ENCODE peak calls at places on chromosomes 16 and 17, in ten cellular contexts. One of them, this sample, is unnamed.

GRCh38 chr17:31260151-31260550 is 36.9 kb downstream of the OMG start:
- DNase-seq in lower lobe of right lung: no peak
- DNase-seq in pancreas: no peak
- DNase-seq in PC-3: no peak
- DNase-seq in cardiac muscle cell: no peak
- DNase-seq in AG04450: no peak
- DNase-seq in ascending aorta: no peak
- DNase-seq in psoas muscle: no peak
- DNase-seq in neural progenitor cell: no peak
- DNase-seq in esophagus squamous epithelium: no peak
- DNase-seq in this sample: no peak

GRCh38 chr16:79847101-79847500 is 246.6 kb upstream of the MAF start:
- DNase-seq in lower lobe of right lung: no peak
- DNase-seq in pancreas: no peak
- DNase-seq in PC-3: no peak
- DNase-seq in cardiac muscle cell: no peak
- DNase-seq in AG04450: no peak
- DNase-seq in ascending aorta: no peak
- DNase-seq in psoas muscle: no peak
- DNase-seq in neural progenitor cell: no peak
- DNase-seq in esophagus squamous epithelium: no peak
- DNase-seq in this sample: no peak

GRCh38 chr17:79777166-79777843 is 643 bp upstream of the CBX2 start:
- DNase-seq in lower lobe of right lung: peak; percentile 70
- DNase-seq in pancreas: peak; percentile 56
- DNase-seq in PC-3: peak; percentile 82
- DNase-seq in cardiac muscle cell: peak; percentile 58
- DNase-seq in AG04450: no peak
- DNase-seq in ascending aorta: no peak
- DNase-seq in psoas muscle: peak; percentile 72
- DNase-seq in neural progenitor cell: peak; percentile 91
- DNase-seq in esophagus squamous epithelium: no peak
- DNase-seq in this sample: no peak

GRCh38 chr17:62673614-62674362 is 46.3 kb downstream of the MRC2 start:
- DNase-seq in lower lobe of right lung: peak; percentile 24
- DNase-seq in pancreas: no peak
- DNase-seq in PC-3: no peak
- DNase-seq in cardiac muscle cell: no peak
- DNase-seq in AG04450: no peak
- DNase-seq in ascending aorta: no peak
- DNase-seq in psoas muscle: peak; percentile 49
- DNase-seq in neural progenitor cell: no peak
- DNase-seq in esophagus squamous epithelium: no peak
- DNase-seq in this sample: no peak

GRCh38 chr17:1267471-1267947 is 2.7 kb upstream of the BHLHA9 start:
- DNase-seq in lower lobe of right lung: no peak
- DNase-seq in pancreas: no peak
- DNase-seq in PC-3: no peak
- DNase-seq in cardiac muscle cell: no peak
- DNase-seq in AG04450: no peak
- DNase-seq in ascending aorta: peak; percentile 77
- DNase-seq in psoas muscle: no peak
- DNase-seq in neural progenitor cell: peak; percentile 50
- DNase-seq in esophagus squamous epithelium: no peak
- DNase-seq in this sample: no peak

GRCh38 chr16:67260426-67261063 is 11.8 kb downstream of the SLC9A5 start:
- DNase-seq in lower lobe of right lung: peak; percentile 30
- DNase-seq in pancreas: no peak
- DNase-seq in PC-3: peak; percentile 52
- DNase-seq in cardiac muscle cell: peak; percentile 73
- DNase-seq in AG04450: no peak
- DNase-seq in ascending aorta: no peak
- DNase-seq in psoas muscle: peak; percentile 75
- DNase-seq in neural progenitor cell: peak; percentile 64
- DNase-seq in esophagus squamous epithelium: no peak
- DNase-seq in this sample: no peak

GRCh38 chr17:7313890-7314718 is 1.1 kb downstream of the GPS2 start:
- DNase-seq in lower lobe of right lung: no peak
- DNase-seq in pancreas: peak; percentile 31
- DNase-seq in PC-3: peak; percentile 6
- DNase-seq in cardiac muscle cell: no peak
- DNase-seq in AG04450: no peak
- DNase-seq in ascending aorta: no peak
- DNase-seq in psoas muscle: no peak
- DNase-seq in neural progenitor cell: no peak
- DNase-seq in esophagus squamous epithelium: no peak
- DNase-seq in this sample: no peak

GRCh38 chr16:75703341-75703740 is 2.1 kb upstream of the DUXB start:
- DNase-seq in lower lobe of right lung: no peak
- DNase-seq in pancreas: no peak
- DNase-seq in PC-3: no peak
- DNase-seq in cardiac muscle cell: no peak
- DNase-seq in AG04450: no peak
- DNase-seq in ascending aorta: no peak
- DNase-seq in psoas muscle: no peak
- DNase-seq in neural progenitor cell: no peak
- DNase-seq in esophagus squamous epithelium: no peak
- DNase-seq in this sample: no peak

GRCh38 chr17:79837888-79838540 is 1.2 kb downstream of the CBX4 start:
- DNase-seq in lower lobe of right lung: no peak
- DNase-seq in pancreas: peak; percentile 49
- DNase-seq in PC-3: no peak
- DNase-seq in cardiac muscle cell: no peak
- DNase-seq in AG04450: no peak
- DNase-seq in ascending aorta: no peak
- DNase-seq in psoas muscle: no peak
- DNase-seq in neural progenitor cell: peak; percentile 41
- DNase-seq in esophagus squamous epithelium: no peak
- DNase-seq in this sample: no peak

GRCh38 chr16:80971814-80972213 is 34.9 kb downstream of the CMC2 start:
- DNase-seq in lower lobe of right lung: no peak
- DNase-seq in pancreas: no peak
- DNase-seq in PC-3: no peak
- DNase-seq in cardiac muscle cell: no peak
- DNase-seq in AG04450: no peak
- DNase-seq in ascending aorta: no peak
- DNase-seq in psoas muscle: no peak
- DNase-seq in neural progenitor cell: peak; percentile 23
- DNase-seq in esophagus squamous epithelium: no peak
- DNase-seq in this sample: no peak

GRCh38 chr16:5490499-5490898 is 392.9 kb upstream of the EEF2KMT start:
- DNase-seq in lower lobe of right lung: peak; percentile 52
- DNase-seq in pancreas: no peak
- DNase-seq in PC-3: peak; percentile 3
- DNase-seq in cardiac muscle cell: peak; percentile 72
- DNase-seq in AG04450: no peak
- DNase-seq in ascending aorta: no peak
- DNase-seq in psoas muscle: no peak
- DNase-seq in neural progenitor cell: peak; percentile 82
- DNase-seq in esophagus squamous epithelium: no peak
- DNase-seq in this sample: no peak

GRCh38 chr17:47982091-47982617 is 11.2 kb downstream of the CDK5RAP3 start:
- DNase-seq in lower lobe of right lung: no peak
- DNase-seq in pancreas: no peak
- DNase-seq in PC-3: no peak
- DNase-seq in cardiac muscle cell: no peak
- DNase-seq in AG04450: no peak
- DNase-seq in ascending aorta: no peak
- DNase-seq in psoas muscle: no peak
- DNase-seq in neural progenitor cell: no peak
- DNase-seq in esophagus squamous epithelium: no peak
- DNase-seq in this sample: no peak
- H3K4me3 ChIP-seq in lower lobe of right lung: no peak overlapping the region
- H3K4me3 ChIP-seq in pancreas: no peak overlapping the region
- H3K4me3 ChIP-seq in PC-3: no peak overlapping the region
- H3K4me3 ChIP-seq in cardiac muscle cell: no peak overlapping the region
- H3K4me3 ChIP-seq in AG04450: no peak overlapping the region
- H3K4me3 ChIP-seq in ascending aorta: no peak overlapping the region
- H3K4me3 ChIP-seq in psoas muscle: no peak overlapping the region
- H3K4me3 ChIP-seq in neural progenitor cell: no peak overlapping the region
- H3K4me3 ChIP-seq in esophagus squamous epithelium: no peak overlapping the region
- H3K4me3 ChIP-seq in this sample: no peak overlapping the region

GRCh38 chr16:19555938-19556778 is 655 bp downstream of the VPS35L start:
- DNase-seq in lower lobe of right lung: no peak
- DNase-seq in pancreas: peak; percentile 34
- DNase-seq in PC-3: peak; percentile 6
- DNase-seq in cardiac muscle cell: peak; percentile 14
- DNase-seq in AG04450: no peak
- DNase-seq in ascending aorta: no peak
- DNase-seq in psoas muscle: no peak
- DNase-seq in neural progenitor cell: peak; percentile 88
- DNase-seq in esophagus squamous epithelium: no peak
- DNase-seq in this sample: no peak
- TF ChIP-seq CTCF in lower lobe of right lung: peak; percentile 17
- TF ChIP-seq CTCF in pancreas: no peak
- TF ChIP-seq CTCF in PC-3: no peak
- TF ChIP-seq CTCF in cardiac muscle cell: peak; percentile 19
- TF ChIP-seq CTCF in AG04450: no peak
- TF ChIP-seq CTCF in ascending aorta: peak; percentile 6
- TF ChIP-seq CTCF in psoas muscle: no peak
- TF ChIP-seq CTCF in neural progenitor cell: peak; percentile 38
- TF ChIP-seq CTCF in esophagus squamous epithelium: no peak
- TF ChIP-seq CTCF in this sample: no peak

GRCh38 chr16:29993903-29994612 is 1.4 kb downstream of the HIRIP3 start:
- DNase-seq in lower lobe of right lung: no peak
- DNase-seq in pancreas: no peak
- DNase-seq in PC-3: no peak
- DNase-seq in cardiac muscle cell: no peak
- DNase-seq in AG04450: no peak
- DNase-seq in ascending aorta: no peak
- DNase-seq in psoas muscle: no peak
- DNase-seq in neural progenitor cell: no peak
- DNase-seq in esophagus squamous epithelium: no peak
- DNase-seq in this sample: no peak

GRCh38 chr16:29996773-29997250 is 771 bp downstream of the INO80E start:
- DNase-seq in lower lobe of right lung: peak; percentile 25
- DNase-seq in pancreas: no peak
- DNase-seq in PC-3: no peak
- DNase-seq in cardiac muscle cell: no peak
- DNase-seq in AG04450: no peak
- DNase-seq in ascending aorta: no peak
- DNase-seq in psoas muscle: no peak
- DNase-seq in neural progenitor cell: no peak
- DNase-seq in esophagus squamous epithelium: no peak
- DNase-seq in this sample: no peak

GRCh38 chr16:29994613-29995329 is 646 bp downstream of the HIRIP3 start:
- DNase-seq in lower lobe of right lung: no peak
- DNase-seq in pancreas: peak; percentile 84
- DNase-seq in PC-3: peak; percentile 73
- DNase-seq in cardiac muscle cell: no peak
- DNase-seq in AG04450: no peak
- DNase-seq in ascending aorta: no peak
- DNase-seq in psoas muscle: no peak
- DNase-seq in neural progenitor cell: no peak
- DNase-seq in esophagus squamous epithelium: no peak
- DNase-seq in this sample: no peak

GRCh38 chr16:29995330-29995910 is at the start of gene HIRIP3:
- DNase-seq in lower lobe of right lung: peak; percentile 90
- DNase-seq in pancreas: peak; percentile 91
- DNase-seq in PC-3: peak; percentile 77
- DNase-seq in cardiac muscle cell: peak; percentile 91
- DNase-seq in AG04450: peak; percentile 29
- DNase-seq in ascending aorta: peak; percentile 92
- DNase-seq in psoas muscle: peak; percentile 95
- DNase-seq in neural progenitor cell: peak; percentile 94
- DNase-seq in esophagus squamous epithelium: peak; percentile 63
- DNase-seq in this sample: peak; percentile 87

DNA sequence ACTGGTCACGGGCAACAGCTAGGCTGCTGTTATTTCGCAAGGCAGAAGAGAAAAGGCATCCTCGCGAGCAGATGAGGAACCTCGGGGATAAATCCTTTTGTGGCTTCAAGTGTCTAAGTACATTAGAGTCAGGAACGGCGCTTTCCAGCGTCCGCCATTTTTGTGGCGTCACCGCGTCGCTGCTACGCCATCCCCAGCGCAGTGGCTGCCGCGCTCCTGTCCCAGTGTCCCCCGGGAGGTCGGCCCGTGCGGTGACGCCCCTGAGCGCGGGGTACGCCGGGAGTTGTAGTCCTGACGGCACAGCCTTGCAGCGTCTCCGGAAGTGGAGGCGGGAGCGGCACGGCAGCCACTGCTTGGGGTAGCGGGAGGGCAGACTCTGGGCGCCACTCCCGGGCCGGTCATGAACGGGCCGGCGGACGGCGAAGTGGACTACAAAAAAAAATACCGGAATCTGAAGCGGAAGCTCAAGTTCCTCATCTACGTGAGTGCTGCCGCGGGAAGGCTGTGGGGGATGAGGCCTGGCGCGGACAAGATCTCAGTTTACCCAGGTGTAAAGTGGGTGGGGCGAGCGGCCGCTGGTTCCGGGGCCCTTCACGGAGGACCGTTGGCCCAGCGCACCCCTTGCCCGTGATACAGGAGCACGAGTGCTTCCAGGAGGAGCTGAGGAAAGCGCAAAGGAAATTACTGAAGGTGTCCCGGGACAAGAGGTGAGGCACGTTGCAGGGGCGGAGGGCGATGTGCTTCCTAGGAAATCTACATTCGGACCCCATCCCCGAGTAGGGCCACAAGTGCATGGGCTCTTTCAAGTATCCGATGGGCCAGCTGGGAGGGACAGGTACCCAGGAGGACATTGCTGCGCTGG is at the start of gene INO80E:
- DNase-seq in lower lobe of right lung: peak; percentile 99
- DNase-seq in pancreas: peak; percentile 98
- DNase-seq in PC-3: peak; percentile 94
- DNase-seq in cardiac muscle cell: peak; percentile 97
- DNase-seq in AG04450: peak; percentile 87
- DNase-seq in ascending aorta: peak; percentile 99
- DNase-seq in psoas muscle: peak; percentile 100
- DNase-seq in neural progenitor cell: peak; percentile 99
- DNase-seq in esophagus squamous epithelium: peak; percentile 83
- DNase-seq in this sample: peak; percentile 98
- H3K27ac ChIP-seq in lower lobe of right lung: peak within 1 kb of the TSS; percentile 96
- H3K27ac ChIP-seq in pancreas: peak within 1 kb of the TSS; percentile 96
- H3K27ac ChIP-seq in PC-3: peak within 1 kb of the TSS; percentile 92
- H3K27ac ChIP-seq in cardiac muscle cell: peak within 1 kb of the TSS; percentile 86
- H3K27ac ChIP-seq in AG04450: peak within 1 kb of the TSS; percentile 80
- H3K27ac ChIP-seq in ascending aorta: peak within 1 kb of the TSS; percentile 91
- H3K27ac ChIP-seq in psoas muscle: peak within 1 kb of the TSS; percentile 99
- H3K27ac ChIP-seq in neural progenitor cell: peak within 1 kb of the TSS; percentile 32
- H3K27ac ChIP-seq in esophagus squamous epithelium: peak within 1 kb of the TSS; percentile 98
- H3K27ac ChIP-seq in this sample: peak within 1 kb of the TSS; percentile 93

GRCh38 chr17:81941484-81942166 is 4.5 kb upstream of the PYCR1 start:
- DNase-seq in lower lobe of right lung: no peak
- DNase-seq in pancreas: no peak
- DNase-seq in PC-3: no peak
- DNase-seq in cardiac muscle cell: peak; percentile 92
- DNase-seq in AG04450: no peak
- DNase-seq in ascending aorta: no peak
- DNase-seq in psoas muscle: peak; percentile 92
- DNase-seq in neural progenitor cell: peak; percentile 62
- DNase-seq in esophagus squamous epithelium: no peak
- DNase-seq in this sample: no peak
- H3K4me3 ChIP-seq in lower lobe of right lung: no peak overlapping the region
- H3K4me3 ChIP-seq in pancreas: no peak overlapping the region
- H3K4me3 ChIP-seq in PC-3: no peak overlapping the region
- H3K4me3 ChIP-seq in cardiac muscle cell: peak overlapping the region; percentile 15
- H3K4me3 ChIP-seq in AG04450: no peak overlapping the region
- H3K4me3 ChIP-seq in ascending aorta: no peak overlapping the region
- H3K4me3 ChIP-seq in psoas muscle: peak overlapping the region; percentile 72
- H3K4me3 ChIP-seq in neural progenitor cell: no peak overlapping the region
- H3K4me3 ChIP-seq in esophagus squamous epithelium: no peak overlapping the region
- H3K4me3 ChIP-seq in this sample: no peak overlapping the region

GRCh38 chr16:85238233-85238647 is 126.0 kb upstream of the CIBAR2 start:
- DNase-seq in lower lobe of right lung: peak; percentile 70
- DNase-seq in pancreas: no peak
- DNase-seq in PC-3: no peak
- DNase-seq in cardiac muscle cell: peak; percentile 45
- DNase-seq in AG04450: peak; percentile 93
- DNase-seq in ascending aorta: peak; percentile 89
- DNase-seq in psoas muscle: peak; percentile 84
- DNase-seq in neural progenitor cell: peak; percentile 77
- DNase-seq in esophagus squamous epithelium: no peak
- DNase-seq in this sample: peak; percentile 86
- TF ChIP-seq CTCF in lower lobe of right lung: no peak
- TF ChIP-seq CTCF in pancreas: no peak
- TF ChIP-seq CTCF in PC-3: no peak
- TF ChIP-seq CTCF in cardiac muscle cell: peak; percentile 38
- TF ChIP-seq CTCF in AG04450: peak; percentile 51
- TF ChIP-seq CTCF in ascending aorta: no peak
- TF ChIP-seq CTCF in psoas muscle: no peak
- TF ChIP-seq CTCF in neural progenitor cell: peak; percentile 40
- TF ChIP-seq CTCF in esophagus squamous epithelium: no peak
- TF ChIP-seq CTCF in this sample: no peak

This sample was measured in coronary artery.